ENCODE peak calls at places on chromosomes 16 and 17, in seven cellular contexts. One of them, this sample, is unnamed.

GRCh38 chr16:85641776-85642176 is 28.7 kb downstream of the GSE1 start:
- DNase-seq in H1: no peak
- DNase-seq in neuronal stem cell: no peak
- DNase-seq in IMR-90: no peak
- DNase-seq in mesenchymal stem cell: no peak
- DNase-seq in mesendoderm: no peak
- DNase-seq in trophoblast cell: no peak
- DNase-seq in this sample: no peak

GRCh38 chr17:51997723-51998122 is 160.8 kb downstream of the CA10 start:
- DNase-seq in H1: no peak
- DNase-seq in neuronal stem cell: no peak
- DNase-seq in IMR-90: no peak
- DNase-seq in mesenchymal stem cell: no peak
- DNase-seq in mesendoderm: no peak
- DNase-seq in trophoblast cell: no peak
- DNase-seq in this sample: no peak

GRCh38 chr17:67518881-67519280 is 141.8 kb downstream of the PITPNC1 start:
- DNase-seq in H1: no peak
- DNase-seq in neuronal stem cell: no peak
- DNase-seq in IMR-90: no peak
- DNase-seq in mesenchymal stem cell: peak
- DNase-seq in mesendoderm: no peak
- DNase-seq in trophoblast cell: no peak
- DNase-seq in this sample: peak

GRCh38 chr17:6556121-6557039 is at the start of gene PITPNM3:
- DNase-seq in H1: peak
- DNase-seq in neuronal stem cell: no peak
- DNase-seq in IMR-90: no peak
- DNase-seq in mesenchymal stem cell: peak
- DNase-seq in mesendoderm: no peak
- DNase-seq in trophoblast cell: no peak
- DNase-seq in this sample: no peak

GRCh38 chr17:38980455-38981217 is 13.4 kb upstream of the FBXO47 start:
- DNase-seq in H1: no peak
- DNase-seq in neuronal stem cell: no peak
- DNase-seq in IMR-90: peak
- DNase-seq in mesenchymal stem cell: peak
- DNase-seq in mesendoderm: no peak
- DNase-seq in trophoblast cell: no peak
- DNase-seq in this sample: no peak

GRCh38 chr16:57643166-57643813 is 14.9 kb downstream of the ADGRG1 start:
- DNase-seq in H1: no peak
- DNase-seq in neuronal stem cell: no peak
- DNase-seq in IMR-90: peak
- DNase-seq in mesenchymal stem cell: peak
- DNase-seq in mesendoderm: peak
- DNase-seq in trophoblast cell: no peak
- DNase-seq in this sample: no peak

GRCh38 chr17:68197091-68197996 is 50.5 kb upstream of the AMZ2 start:
- DNase-seq in H1: peak
- DNase-seq in neuronal stem cell: no peak
- DNase-seq in IMR-90: no peak
- DNase-seq in mesenchymal stem cell: no peak
- DNase-seq in mesendoderm: peak
- DNase-seq in trophoblast cell: peak
- DNase-seq in this sample: peak

GRCh38 chr16:24463196-24463945 is 76.0 kb upstream of the RBBP6 start:
- DNase-seq in H1: no peak
- DNase-seq in neuronal stem cell: peak
- DNase-seq in IMR-90: no peak
- DNase-seq in mesenchymal stem cell: no peak
- DNase-seq in mesendoderm: peak
- DNase-seq in trophoblast cell: no peak
- DNase-seq in this sample: no peak

GRCh38 chr16:89289428-89290395 is 72.2 kb downstream of the ZNF778 start:
- DNase-seq in H1: peak
- DNase-seq in neuronal stem cell: peak
- DNase-seq in IMR-90: peak
- DNase-seq in mesenchymal stem cell: peak
- DNase-seq in mesendoderm: peak
- DNase-seq in trophoblast cell: peak
- DNase-seq in this sample: peak

GRCh38 chr16:87541004-87541881 is 48.4 kb upstream of the ZCCHC14 start:
- DNase-seq in H1: no peak
- DNase-seq in neuronal stem cell: no peak
- DNase-seq in IMR-90: peak
- DNase-seq in mesenchymal stem cell: peak
- DNase-seq in mesendoderm: no peak
- DNase-seq in trophoblast cell: no peak
- DNase-seq in this sample: no peak

GRCh38 chr17:61619493-61619892 is 28.5 kb upstream of the NACA2 start:
- DNase-seq in H1: no peak
- DNase-seq in neuronal stem cell: no peak
- DNase-seq in IMR-90: no peak
- DNase-seq in mesenchymal stem cell: no peak
- DNase-seq in mesendoderm: peak
- DNase-seq in trophoblast cell: no peak
- DNase-seq in this sample: no peak
- H4K8ac ChIP-seq in H1: no peak
- H4K8ac ChIP-seq in neuronal stem cell: no peak
- H4K8ac ChIP-seq in IMR-90: no peak
- H4K8ac ChIP-seq in mesenchymal stem cell: no peak
- H4K8ac ChIP-seq in mesendoderm: no peak
- H4K8ac ChIP-seq in trophoblast cell: no peak
- H4K8ac ChIP-seq in this sample: no peak

GRCh38 chr17:2020721-2021120 is 4.4 kb downstream of the RTN4RL1 start:
- DNase-seq in H1: no peak
- DNase-seq in neuronal stem cell: no peak
- DNase-seq in IMR-90: no peak
- DNase-seq in mesenchymal stem cell: no peak
- DNase-seq in mesendoderm: no peak
- DNase-seq in trophoblast cell: no peak
- DNase-seq in this sample: no peak
- H3K27ac ChIP-seq in H1: no peak
- H3K27ac ChIP-seq in neuronal stem cell: no peak
- H3K27ac ChIP-seq in IMR-90: no peak
- H3K27ac ChIP-seq in mesenchymal stem cell: no peak
- H3K27ac ChIP-seq in mesendoderm: no peak
- H3K27ac ChIP-seq in trophoblast cell: no peak
- H3K27ac ChIP-seq in this sample: no peak

GRCh38 chr16:79797486-79797885 is 196.9 kb upstream of the MAF start:
- DNase-seq in H1: no peak
- DNase-seq in neuronal stem cell: no peak
- DNase-seq in IMR-90: no peak
- DNase-seq in mesenchymal stem cell: no peak
- DNase-seq in mesendoderm: no peak
- DNase-seq in trophoblast cell: no peak
- DNase-seq in this sample: no peak

GRCh38 chr16:79788949-79789348 is 188.4 kb upstream of the MAF start:
- DNase-seq in H1: no peak
- DNase-seq in neuronal stem cell: no peak
- DNase-seq in IMR-90: no peak
- DNase-seq in mesenchymal stem cell: no peak
- DNase-seq in mesendoderm: no peak
- DNase-seq in trophoblast cell: no peak
- DNase-seq in this sample: no peak

GRCh38 chr16:79795556-79795955 is 195.0 kb upstream of the MAF start:
- DNase-seq in H1: no peak
- DNase-seq in neuronal stem cell: no peak
- DNase-seq in IMR-90: no peak
- DNase-seq in mesenchymal stem cell: no peak
- DNase-seq in mesendoderm: peak
- DNase-seq in trophoblast cell: no peak
- DNase-seq in this sample: no peak

GRCh38 chr16:79790854-79791253 is 190.3 kb upstream of the MAF start:
- DNase-seq in H1: no peak
- DNase-seq in neuronal stem cell: no peak
- DNase-seq in IMR-90: no peak
- DNase-seq in mesenchymal stem cell: no peak
- DNase-seq in mesendoderm: no peak
- DNase-seq in trophoblast cell: no peak
- DNase-seq in this sample: no peak

GRCh38 chr16:79792952-79793351 is 192.4 kb upstream of the MAF start:
- DNase-seq in H1: no peak
- DNase-seq in neuronal stem cell: no peak
- DNase-seq in IMR-90: no peak
- DNase-seq in mesenchymal stem cell: peak
- DNase-seq in mesendoderm: no peak
- DNase-seq in trophoblast cell: no peak
- DNase-seq in this sample: no peak
- H4K8ac ChIP-seq in H1: no peak
- H4K8ac ChIP-seq in neuronal stem cell: no peak
- H4K8ac ChIP-seq in IMR-90: no peak
- H4K8ac ChIP-seq in mesenchymal stem cell: no peak
- H4K8ac ChIP-seq in mesendoderm: no peak
- H4K8ac ChIP-seq in trophoblast cell: no peak
- H4K8ac ChIP-seq in this sample: no peak

GRCh38 chr16:68090526-68090925 is 5.4 kb downstream of the NFATC3 start:
- DNase-seq in H1: no peak
- DNase-seq in neuronal stem cell: no peak
- DNase-seq in IMR-90: no peak
- DNase-seq in mesenchymal stem cell: no peak
- DNase-seq in mesendoderm: no peak
- DNase-seq in trophoblast cell: no peak
- DNase-seq in this sample: no peak

GRCh38 chr16:68089067-68089466 is 3.9 kb downstream of the NFATC3 start:
- DNase-seq in H1: no peak
- DNase-seq in neuronal stem cell: no peak
- DNase-seq in IMR-90: no peak
- DNase-seq in mesenchymal stem cell: no peak
- DNase-seq in mesendoderm: no peak
- DNase-seq in trophoblast cell: no peak
- DNase-seq in this sample: no peak

GRCh38 chr16:68093816-68094613 is 8.8 kb downstream of the NFATC3 start:
- DNase-seq in H1: no peak
- DNase-seq in neuronal stem cell: no peak
- DNase-seq in IMR-90: peak
- DNase-seq in mesenchymal stem cell: peak
- DNase-seq in mesendoderm: peak
- DNase-seq in trophoblast cell: no peak
- DNase-seq in this sample: no peak

GRCh38 chr16:68090109-68090508 is 4.9 kb downstream of the NFATC3 start:
- DNase-seq in H1: no peak
- DNase-seq in neuronal stem cell: no peak
- DNase-seq in IMR-90: no peak
- DNase-seq in mesenchymal stem cell: no peak
- DNase-seq in mesendoderm: no peak
- DNase-seq in trophoblast cell: no peak
- DNase-seq in this sample: no peak

GRCh38 chr16:68091604-68092261 is 6.6 kb downstream of the NFATC3 start:
- DNase-seq in H1: no peak
- DNase-seq in neuronal stem cell: no peak
- DNase-seq in IMR-90: peak
- DNase-seq in mesenchymal stem cell: peak
- DNase-seq in mesendoderm: no peak
- DNase-seq in trophoblast cell: no peak
- DNase-seq in this sample: no peak
- H3K27ac ChIP-seq in H1: no peak
- H3K27ac ChIP-seq in neuronal stem cell: no peak
- H3K27ac ChIP-seq in IMR-90: peak
- H3K27ac ChIP-seq in mesenchymal stem cell: peak
- H3K27ac ChIP-seq in mesendoderm: no peak
- H3K27ac ChIP-seq in trophoblast cell: no peak
- H3K27ac ChIP-seq in this sample: no peak

GRCh38 chr17:63820963-63821561 is 6.2 kb upstream of the PSMC5 start:
- DNase-seq in H1: no peak
- DNase-seq in neuronal stem cell: no peak
- DNase-seq in IMR-90: no peak
- DNase-seq in mesenchymal stem cell: no peak
- DNase-seq in mesendoderm: no peak
- DNase-seq in trophoblast cell: no peak
- DNase-seq in this sample: no peak
- H4K8ac ChIP-seq in H1: no peak
- H4K8ac ChIP-seq in neuronal stem cell: no peak
- H4K8ac ChIP-seq in IMR-90: no peak
- H4K8ac ChIP-seq in mesenchymal stem cell: no peak
- H4K8ac ChIP-seq in mesendoderm: no peak
- H4K8ac ChIP-seq in trophoblast cell: no peak
- H4K8ac ChIP-seq in this sample: no peak

DNA sequence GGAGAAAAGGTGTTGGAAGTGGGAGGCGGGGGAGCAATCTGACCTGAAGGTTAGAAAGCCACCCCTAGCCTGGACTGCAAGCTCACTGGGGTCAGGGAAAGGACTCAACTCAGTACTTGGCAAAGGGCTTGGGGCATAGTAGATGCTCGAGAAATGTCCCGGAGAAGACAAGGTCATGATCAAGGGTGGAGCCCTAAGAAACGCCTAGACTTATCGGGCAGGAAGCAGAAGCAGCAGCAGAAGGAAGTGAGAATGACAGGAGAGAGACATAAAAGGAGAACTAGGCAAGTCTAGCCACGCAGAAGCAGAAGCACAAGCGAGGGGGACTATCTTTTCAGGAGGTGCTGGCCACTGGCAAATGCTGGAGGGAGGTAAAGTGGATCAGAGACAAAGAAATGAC is 10.2 kb downstream of the COTL1 start:
- DNase-seq in H1: no peak
- DNase-seq in neuronal stem cell: no peak
- DNase-seq in IMR-90: no peak
- DNase-seq in mesenchymal stem cell: no peak
- DNase-seq in mesendoderm: no peak
- DNase-seq in trophoblast cell: no peak
- DNase-seq in this sample: no peak
- H3K27ac ChIP-seq in H1: no peak
- H3K27ac ChIP-seq in neuronal stem cell: no peak
- H3K27ac ChIP-seq in IMR-90: no peak
- H3K27ac ChIP-seq in mesenchymal stem cell: no peak
- H3K27ac ChIP-seq in mesendoderm: no peak
- H3K27ac ChIP-seq in trophoblast cell: no peak
- H3K27ac ChIP-seq in this sample: no peak

This sample was measured in H9.